ENCODE peak calls at places on chromosomes 16 and 17, in four cellular contexts. I is bronchial epithelial cell; W is activated CD8-positive, alpha-beta T cell treated with anti-CD3 and anti-CD28 coated beads, Interleukin-2, amount 10 ng/mL, durations not matched to agents 7 days and 5 days; D is nucleus accumbens. X is an unnamed sample.

GRCh38 chr16:83954577-83955016 is 1.6 kb downstream of the OSGIN1 start:
- DNase-seq in I (peak; percentile 51), W (no peak), D (no peak), X (no peak)

GRCh38 chr17:61836266-61837174 is 26.8 kb downstream of the BRIP1 start:
- DNase-seq in I (peak; percentile 18), W (no peak), D (no peak), X (no peak)

GRCh38 chr17:63696381-63696961 is 3.5 kb downstream of the LIMD2 start:
- DNase-seq in I (peak; percentile 13), W (peak; percentile 69), D (no peak), X (peak; percentile 84)

GRCh38 chr16:54687043-54687655 is 243.5 kb upstream of the IRX5 start:
- DNase-seq in I (no peak), W (no peak), D (no peak), X (no peak)

GRCh38 chr17:46782250-46782953 is 36.1 kb downstream of the WNT3 start:
- DNase-seq in I (peak; percentile 35), W (peak; percentile 43), D (no peak), X (peak; percentile 77)

GRCh38 chr16:77433146-77433545 is 1.7 kb downstream of the ADAMTS18 start:
- DNase-seq in I (no peak), W (no peak), D (no peak), X (no peak)

GRCh38 chr16:58511933-58512815 is 3.1 kb upstream of the SETD6 start:
- DNase-seq in I (peak; percentile 44), W (peak; percentile 88), D (peak; percentile 28), X (peak; percentile 84)

GRCh38 chr17:38925263-38925995 is at the start of gene LASP1NB:
- DNase-seq in I (no peak), W (peak; percentile 88), D (peak; percentile 89), X (peak; percentile 43)

GRCh38 chr17:33112763-33113162 is 121.1 kb downstream of the SPACA3 start:
- DNase-seq in I (peak; percentile 94), W (no peak), D (no peak), X (no peak)

GRCh38 chr16:77302685-77303084 is 103.5 kb downstream of the SYCE1L start:
- DNase-seq in I (no peak), W (no peak), D (no peak), X (no peak)

GRCh38 chr17:48102700-48103378 is 1.6 kb upstream of the CBX1 start:
- DNase-seq in I (no peak), W (no peak), D (no peak), X (peak; percentile 42)

GRCh38 chr17:22265807-22266206 is 573.5 kb downstream of the KCNJ18 start:
- DNase-seq in I (no peak), W (no peak), D (no peak), X (no peak)